ENCODE peak calls at places on chromosome 9, in nine cellular contexts. C, I, R, Z, N, W, B, M and A are unnamed samples.
A peak's percentile ranks its signal among the peaks of the same experiment; 100 is the strongest.

GRCh38 chr9:4792054-4792571 is 631 bp upstream of the RCL1 start:
- DNase-seq in M (no peak), Z (no peak), C (no peak), N (no peak), I (no peak), W (no peak), B (no peak), R (no peak), A (no peak)

GRCh38 chr9:112866662-112867274 is 23.9 kb downstream of the SLC46A2 start:
- DNase-seq in N (no peak), C (no peak), R (no peak), B (no peak), M (no peak), I (no peak), W (no peak), Z (no peak), A (no peak)

GRCh38 chr9:72305102-72305546 is 59.9 kb downstream of the ZFAND5 start:
- DNase-seq in R (peak; percentile 64), I (peak; percentile 63), W (peak; percentile 80), C (peak; percentile 94), B (no peak), M (peak; percentile 34), Z (peak; percentile 25), N (peak; percentile 75), A (no peak)

GRCh38 chr9:35481347-35481975 is 8.4 kb upstream of the RUSC2 start:
- DNase-seq in C (peak; percentile 62), Z (peak; percentile 26), N (peak; percentile 73), R (no peak), M (peak; percentile 16), W (peak; percentile 55), I (no peak), B (peak; percentile 50), A (peak; percentile 24)

GRCh38 chr9:112696461-112696860 is 21.5 kb downstream of the INIP start:
- DNase-seq in Z (no peak), C (no peak), N (no peak), B (no peak), I (no peak), W (no peak), M (no peak), R (no peak), A (no peak)

GRCh38 chr9:101485873-101486692 is 47.6 kb upstream of the RNF20 start:
- DNase-seq in N (peak; percentile 47), C (peak; percentile 21), R (peak; percentile 41), Z (peak; percentile 29), M (no peak), W (no peak), B (no peak), I (peak; percentile 36), A (no peak)

GRCh38 chr9:17986595-17986994 is 407.7 kb downstream of the SH3GL2 start:
- DNase-seq in R (no peak), M (no peak), N (no peak), B (no peak), W (no peak), C (no peak), Z (no peak), I (no peak), A (no peak)

GRCh38 chr9:123318961-123319421 is 37.0 kb upstream of the CRB2 start:
- DNase-seq in I (peak; percentile 52), B (no peak), N (no peak), C (no peak), W (no peak), R (peak; percentile 46), M (no peak), Z (no peak), A (no peak)

GRCh38 chr9:17389026-17389425 is 189.8 kb upstream of the SH3GL2 start:
- DNase-seq in Z (no peak), C (no peak), W (no peak), B (no peak), N (no peak), I (no peak), R (no peak), M (no peak), A (no peak)

GRCh38 chr9:78133751-78134150 is 102.1 kb upstream of the CEP78 start:
- DNase-seq in Z (no peak), B (no peak), N (no peak), C (no peak), W (no peak), R (no peak), I (no peak), M (no peak), A (no peak)

GRCh38 chr9:134590240-134591081 is 51.1 kb upstream of the COL5A1 start:
- DNase-seq in B (no peak), W (no peak), C (no peak), Z (no peak), I (no peak), R (no peak), M (no peak), N (no peak), A (no peak)

GRCh38 chr9:109168170-109168569 is 1.1 kb upstream of the FRRS1L start:
- DNase-seq in Z (no peak), B (no peak), N (no peak), R (no peak), I (no peak), W (no peak), C (no peak), M (no peak), A (no peak)

GRCh38 chr9:123645126-123645525 is 284.8 kb downstream of the DENND1A start:
- DNase-seq in Z (no peak), I (no peak), N (no peak), W (no peak), C (no peak), R (no peak), B (no peak), M (no peak), A (no peak)

GRCh38 chr9:106930477-106930876 is 67.5 kb downstream of the ZNF462 start:
- DNase-seq in B (no peak), W (no peak), M (no peak), C (peak; percentile 74), N (no peak), I (no peak), Z (no peak), R (no peak), A (no peak)

GRCh38 chr9:36396985-36397384 is 3.1 kb downstream of the RNF38 start:
- DNase-seq in N (no peak), Z (no peak), W (no peak), R (no peak), I (no peak), C (no peak), M (no peak), B (no peak), A (no peak)

GRCh38 chr9:136691316-136692189 is 4.3 kb upstream of the AGPAT2 start:
- DNase-seq in Z (no peak), W (no peak), I (no peak), C (no peak), R (no peak), B (no peak), M (no peak), N (no peak), A (no peak)

GRCh38 chr9:136512651-136513066 is 29.8 kb upstream of the SEC16A start:
- DNase-seq in I (no peak), C (no peak), R (no peak), M (peak; percentile 38), Z (peak; percentile 73), N (no peak), B (no peak), W (no peak), A (peak; percentile 33)

GRCh38 chr9:93309889-93310425 is 126.0 kb downstream of the WNK2 start:
- DNase-seq in W (no peak), M (no peak), Z (no peak), B (no peak), R (no peak), I (no peak), C (no peak), N (no peak), A (no peak)

GRCh38 chr9:113574381-113575262 is 111.1 kb downstream of the RGS3 start:
- DNase-seq in B (no peak), C (no peak), N (peak; percentile 3), M (no peak), Z (no peak), W (no peak), R (peak; percentile 8), I (no peak), A (no peak)

GRCh38 chr9:137147091-137147792 is 8.3 kb downstream of the GRIN1 start:
- DNase-seq in M (no peak), Z (no peak), R (no peak), W (no peak), N (no peak), I (no peak), C (no peak), B (no peak), A (no peak)

GRCh38 chr9:971901-972511 is 4.4 kb upstream of the DMRT3 start:
- DNase-seq in R (no peak), M (peak; percentile 37), I (no peak), B (no peak), N (no peak), Z (no peak), C (no peak), W (no peak), A (no peak)

GRCh38 chr9:4833781-4834560 is 41.2 kb downstream of the RCL1 start:
- DNase-seq in M (no peak), B (no peak), N (no peak), Z (no peak), C (no peak), W (no peak), I (no peak), R (no peak), A (no peak)

GRCh38 chr9:89996717-89997116 is 391.9 kb downstream of the GADD45G start:
- DNase-seq in B (no peak), R (no peak), C (no peak), Z (no peak), M (no peak), N (peak; percentile 39), W (no peak), I (no peak), A (peak; percentile 14)

GRCh38 chr9:20315672-20316071 is 306.6 kb downstream of the MLLT3 start:
- DNase-seq in N (peak; percentile 26), C (no peak), Z (no peak), I (no peak), R (no peak), M (no peak), W (no peak), B (no peak), A (no peak)

GRCh38 chr9:97853056-97853843 is at the start of gene FOXE1:
- DNase-seq in C (no peak), Z (no peak), R (no peak), I (no peak), N (no peak), W (no peak), M (no peak), B (no peak), A (no peak)

GRCh38 chr9:114957558-114957957 is 27.2 kb upstream of the TNFSF8 start:
- DNase-seq in C (no peak), M (no peak), Z (no peak), R (no peak), N (no peak), I (no peak), B (no peak), W (no peak), A (no peak)

GRCh38 chr9:93651521-93651950 is 75.2 kb downstream of the PHF2 start:
- DNase-seq in M (no peak), Z (no peak), N (peak; percentile 0), I (no peak), C (no peak), W (no peak), R (no peak), B (no peak), A (no peak)

GRCh38 chr9:38018964-38019602 is 49.9 kb downstream of the SHB start:
- DNase-seq in C (peak; percentile 57), R (no peak), I (peak; percentile 30), M (no peak), B (no peak), W (no peak), Z (peak; percentile 44), N (peak; percentile 78), A (no peak)

GRCh38 chr9:1871486-1872181 is 143.5 kb upstream of the SMARCA2 start:
- DNase-seq in I (no peak), N (no peak), B (no peak), W (no peak), M (no peak), C (no peak), Z (no peak), R (no peak), A (no peak)